ENCODE peak calls at places on chromosomes 2 and 18, in six cellular contexts. C is iris pigment epithelial cell; S is NCI-H774; H is M059J; X is CD8-positive, alpha-beta memory T cell; V is nephron progenitor cell. M is an unnamed sample.

GRCh38 chr2:134389331-134389835 is 135.5 kb downstream of the MGAT5 start:
- DNase-seq in V (no peak), S (no peak), H (no peak), C (no peak), X (no peak), M (no peak)

GRCh38 chr2:100632759-100633158 is 70.0 kb downstream of the PDCL3 start:
- DNase-seq in S (no peak), H (no peak), X (no peak), C (no peak), V (no peak), M (no peak)

GRCh38 chr2:239232195-239232578 is 168.6 kb downstream of the HDAC4 start:
- DNase-seq in H (no peak), V (no peak), X (no peak), S (no peak), C (no peak), M (no peak)

GRCh38 chr2:220002699-220003098 is 375.3 kb downstream of the SLC4A3 start:
- DNase-seq in H (no peak), V (no peak), X (no peak), C (no peak), S (no peak), M (no peak)

GRCh38 chr18:2444201-2444875 is 127.0 kb downstream of the METTL4 start:
- DNase-seq in H (no peak), V (no peak), X (no peak), S (no peak), C (no peak), M (no peak)

GRCh38 chr18:26792661-26793060 is 72.8 kb downstream of the AQP4 start:
- DNase-seq in X (no peak), V (no peak), H (peak; percentile 12), C (peak; percentile 47), S (no peak), M (no peak)

GRCh38 chr2:197675711-197676188 is 363 bp upstream of the RFTN2 start:
- DNase-seq in H (no peak), X (no peak), V (peak; percentile 39), C (peak; percentile 81), S (no peak), M (peak; percentile 73)

GRCh38 chr2:53877556-53877955 is 17.8 kb upstream of the GPR75 start:
- DNase-seq in C (peak; percentile 62), X (no peak), S (no peak), H (no peak), V (no peak), M (peak; percentile 10)

GRCh38 chr2:46329803-46330775 is 32.9 kb downstream of the EPAS1 start:
- DNase-seq in X (no peak), C (peak; percentile 98), V (no peak), S (no peak), H (peak; percentile 87), M (peak; percentile 97)

GRCh38 chr2:221715783-221716386 is 143.8 kb upstream of the EPHA4 start:
- DNase-seq in V (no peak), S (no peak), X (no peak), H (no peak), C (no peak), M (no peak)

GRCh38 chr2:106581755-106582430 is 94.7 kb downstream of the CD8B2 start:
- DNase-seq in X (peak; percentile 9), C (peak; percentile 82), V (peak; percentile 67), H (peak; percentile 40), S (peak; percentile 17), M (peak; percentile 69)

GRCh38 chr2:25690058-25690457 is 16.7 kb upstream of the DTNB start:
- DNase-seq in S (no peak), H (peak; percentile 83), X (no peak), C (peak; percentile 8), V (no peak), M (no peak)

GRCh38 chr2:109409347-109410020 is 204.3 kb downstream of the SEPTIN10 start:
- DNase-seq in H (no peak), S (no peak), X (no peak), C (no peak), V (peak; percentile 32), M (no peak)

GRCh38 chr2:146388757-146389156 is 1456.1 kb upstream of the ACVR2A start:
- DNase-seq in H (peak; percentile 63), V (no peak), S (no peak), X (no peak), C (peak; percentile 16), M (peak; percentile 4)

GRCh38 chr18:79779021-79779699 is 18.6 kb upstream of the KCNG2 start:
- DNase-seq in V (no peak), C (no peak), X (no peak), H (no peak), S (no peak), M (no peak)

GRCh38 chr2:196113061-196113974 is 44.7 kb upstream of the DNAH7 start:
- DNase-seq in H (peak; percentile 83), X (no peak), V (no peak), C (peak; percentile 90), S (no peak), M (peak; percentile 79)

GRCh38 chr2:113878743-113879142 is 11.1 kb upstream of the ACTR3 start:
- DNase-seq in S (no peak), X (no peak), C (no peak), H (no peak), V (no peak), M (no peak)

GRCh38 chr2:25677877-25678276 is 4.5 kb upstream of the DTNB start:
- DNase-seq in H (no peak), X (no peak), S (no peak), C (no peak), V (no peak), M (no peak)

GRCh38 chr2:153770359-153770991 is 101.2 kb upstream of the GALNT13 start:
- DNase-seq in X (no peak), C (no peak), S (no peak), H (no peak), V (no peak), M (peak; percentile 1)

GRCh38 chr2:10269291-10269690 is 33.4 kb upstream of the HPCAL1 start:
- DNase-seq in H (no peak), X (no peak), C (no peak), S (no peak), V (no peak), M (no peak)

GRCh38 chr2:26561918-26562810 is 79.0 kb downstream of the CIB4 start:
- DNase-seq in X (no peak), H (peak; percentile 53), C (peak; percentile 20), S (peak; percentile 74), V (no peak), M (peak; percentile 5)

GRCh38 chr2:171578156-171578803 is 56.0 kb downstream of the CYBRD1 start:
- DNase-seq in V (no peak), X (no peak), S (no peak), H (no peak), C (no peak), M (no peak)

GRCh38 chr2:111883661-111884591 is at the start of gene ANAPC1:
- DNase-seq in V (peak; percentile 88), S (peak; percentile 72), X (peak; percentile 79), H (peak; percentile 86), C (peak; percentile 86), M (peak; percentile 66)

GRCh38 chr2:74708883-74709282 is 54.8 kb downstream of the SEMA4F start:
- DNase-seq in X (no peak), C (peak; percentile 81), S (no peak), H (peak; percentile 82), V (no peak), M (peak; percentile 73)

GRCh38 chr2:215431290-215431689 is 4.6 kb downstream of the FN1 start:
- DNase-seq in C (peak; percentile 18), V (no peak), S (no peak), H (no peak), X (no peak), M (peak; percentile 29)

GRCh38 chr2:241136661-241137260 is 12.5 kb downstream of the PASK start:
- DNase-seq in V (no peak), X (no peak), S (no peak), C (no peak), H (no peak), M (no peak)

GRCh38 chr2:44553456-44553855 is 191.7 kb downstream of the CAMKMT start:
- DNase-seq in H (peak; percentile 90), C (peak; percentile 87), X (no peak), V (no peak), S (no peak), M (peak; percentile 85)

GRCh38 chr18:42030586-42031182 is 75.7 kb downstream of the PIK3C3 start:
- DNase-seq in S (no peak), H (peak; percentile 21), V (peak; percentile 33), C (peak; percentile 43), X (no peak), M (peak; percentile 20)

GRCh38 chr18:76886112-76886511 is 63.8 kb downstream of the ZNF236 start:
- DNase-seq in H (no peak), S (no peak), V (no peak), C (no peak), X (no peak), M (no peak)

M was measured in fibroblast of mammary gland.